ENCODE peak calls at places on chromosome 9, in nine cellular contexts. I, P, T, K, X, R, C, G and U are unnamed samples.

GRCh38 chr9:18829858-18830257 is 203.2 kb downstream of the SAXO1 start:
- DNase-seq in P (no peak), R (no peak), G (no peak), I (no peak), C (no peak), X (peak), K (no peak), T (no peak), U (no peak)

GRCh38 chr9:37200572-37201005 is 80.2 kb downstream of the ZCCHC7 start:
- DNase-seq in K (no peak), T (no peak), X (peak), P (no peak), G (no peak), R (no peak), C (no peak), I (no peak), U (no peak)

GRCh38 chr9:127175764-127176163 is 53.3 kb upstream of the ANGPTL2 start:
- DNase-seq in R (no peak), X (no peak), P (no peak), T (no peak), C (no peak), I (no peak), G (no peak), K (no peak), U (no peak)

GRCh38 chr9:33468797-33469621 is 4.7 kb downstream of the NOL6 start:
- DNase-seq in K (no peak), I (no peak), G (no peak), T (no peak), X (no peak), C (no peak), R (no peak), P (no peak), U (no peak)

GRCh38 chr9:92774274-92774673 is 9.6 kb upstream of the BICD2 start:
- DNase-seq in T (no peak), X (peak), R (no peak), K (no peak), P (no peak), C (no peak), G (no peak), I (no peak), U (no peak)

GRCh38 chr9:136147890-136148714 is 29.4 kb upstream of the TMEM250 start:
- DNase-seq in I (no peak), G (no peak), K (no peak), T (peak), P (no peak), R (no peak), X (no peak), C (no peak), U (no peak)

GRCh38 chr9:116087751-116088194 is 65.8 kb upstream of the PAPPA start:
- DNase-seq in P (peak), K (no peak), T (no peak), I (no peak), G (no peak), X (peak), C (no peak), R (no peak), U (no peak)

GRCh38 chr9:136596219-136596616 is 50.4 kb upstream of the NOTCH1 start:
- DNase-seq in K (no peak), C (no peak), G (no peak), X (no peak), I (no peak), P (no peak), R (no peak), T (no peak), U (no peak)

GRCh38 chr9:33263936-33264472 is 504 bp downstream of the BAG1 start:
- DNase-seq in K (no peak), X (no peak), R (peak), C (peak), P (no peak), I (peak), T (no peak), G (no peak), U (no peak)

GRCh38 chr9:37148181-37148580 is 27.8 kb downstream of the ZCCHC7 start:
- DNase-seq in R (no peak), K (no peak), X (no peak), I (no peak), C (no peak), T (no peak), P (no peak), G (no peak), U (no peak)

GRCh38 chr9:89444212-89444611 is 53.7 kb downstream of the SEMA4D start:
- DNase-seq in P (no peak), R (no peak), G (no peak), I (no peak), T (no peak), X (no peak), K (peak), C (no peak), U (no peak)

DNA sequence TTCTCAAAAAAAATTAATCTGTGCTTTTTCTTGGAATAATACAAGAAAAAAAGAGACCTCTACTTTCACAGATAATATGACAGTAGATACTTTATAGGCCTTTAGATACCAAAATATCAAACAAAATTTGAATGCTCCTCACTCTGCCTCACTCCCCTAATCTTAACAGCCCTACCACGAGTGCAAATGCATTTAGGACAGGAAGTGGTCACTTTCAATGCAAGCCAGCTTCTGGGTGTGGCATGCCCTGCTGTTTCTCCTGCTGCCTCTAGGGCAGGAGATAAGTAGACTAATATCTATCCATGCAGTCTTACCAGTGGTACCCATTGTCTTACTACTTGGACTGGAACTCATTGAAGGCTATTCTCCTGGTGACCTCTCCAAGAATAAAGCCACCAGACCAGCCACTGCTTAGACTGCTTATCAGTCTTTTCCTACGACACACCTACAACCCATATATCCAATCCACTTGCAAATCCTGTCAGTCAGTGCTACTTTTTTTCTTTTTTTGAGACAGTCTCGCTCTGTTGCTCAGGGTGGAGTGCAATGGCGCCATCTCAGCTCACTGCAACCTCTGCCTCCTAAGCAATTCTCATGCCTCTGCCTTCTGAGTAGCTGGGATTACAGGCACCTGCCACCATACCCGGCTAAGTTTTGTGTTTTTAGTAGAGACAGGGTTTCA is 23.0 kb downstream of the FRRS1L start:
- DNase-seq in P (peak), X (peak), G (peak), C (no peak), I (no peak), R (no peak), K (no peak), T (peak), U (peak)
- TF ChIP-seq CTCF in P (no peak), X (peak), G (peak), C (no peak), I (no peak), R (peak), K (no peak), T (no peak), U (peak)

DNA sequence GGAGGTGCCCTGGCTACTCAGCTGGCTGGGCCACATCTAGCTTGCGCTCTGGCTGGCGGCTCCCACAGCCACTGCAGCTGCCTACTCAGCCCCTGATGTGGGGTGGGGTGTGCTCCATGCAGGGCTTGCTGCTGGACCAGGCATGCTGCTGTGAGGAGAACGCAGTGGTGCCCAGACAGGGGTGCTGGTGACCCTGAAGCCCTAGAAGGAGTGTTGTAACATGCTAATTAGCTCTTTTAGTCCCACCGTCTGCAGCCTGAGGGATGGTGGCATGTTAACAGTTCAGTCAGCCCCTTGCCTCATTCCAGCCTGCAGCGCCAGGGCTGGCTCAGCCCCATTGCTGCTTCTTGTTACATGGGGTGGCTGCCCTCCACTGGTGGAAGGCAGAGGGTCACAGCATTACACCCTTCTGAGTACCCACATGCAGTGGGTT is 642.3 kb downstream of the DMRTA1 start:
- DNase-seq in X (no peak), C (peak), K (no peak), I (no peak), G (no peak), P (peak), R (no peak), T (peak), U (peak)
- TF ChIP-seq CTCF in X (peak), C (no peak), K (no peak), I (no peak), G (peak), P (no peak), R (no peak), T (peak), U (no peak)

DNA sequence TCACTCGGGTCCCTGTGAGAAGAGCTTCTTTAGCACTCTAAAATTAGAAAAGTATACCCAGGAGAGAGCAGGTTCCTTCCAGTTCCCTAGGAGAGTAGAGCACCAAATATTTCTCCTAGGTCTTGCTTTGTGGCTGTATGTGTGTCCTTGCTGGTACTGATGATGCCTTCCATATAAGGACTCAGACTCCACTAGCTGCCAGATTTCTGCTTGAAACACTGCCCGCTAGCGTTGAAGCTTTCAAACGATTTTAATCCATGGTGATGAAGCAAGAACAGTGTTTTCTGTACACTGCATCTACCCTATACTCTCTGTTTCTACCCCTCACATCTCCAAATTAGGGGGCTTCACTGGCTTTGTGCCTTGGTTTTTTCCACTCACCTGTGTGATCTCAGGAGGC is 2.4 kb upstream of the SMC2 start:
- DNase-seq in C (no peak), K (no peak), R (no peak), P (peak), X (peak), T (no peak), G (no peak), I (peak), U (no peak)
- TF ChIP-seq CTCF in C (no peak), K (no peak), R (peak), P (no peak), X (peak), T (no peak), G (peak), I (no peak), U (no peak)

DNA sequence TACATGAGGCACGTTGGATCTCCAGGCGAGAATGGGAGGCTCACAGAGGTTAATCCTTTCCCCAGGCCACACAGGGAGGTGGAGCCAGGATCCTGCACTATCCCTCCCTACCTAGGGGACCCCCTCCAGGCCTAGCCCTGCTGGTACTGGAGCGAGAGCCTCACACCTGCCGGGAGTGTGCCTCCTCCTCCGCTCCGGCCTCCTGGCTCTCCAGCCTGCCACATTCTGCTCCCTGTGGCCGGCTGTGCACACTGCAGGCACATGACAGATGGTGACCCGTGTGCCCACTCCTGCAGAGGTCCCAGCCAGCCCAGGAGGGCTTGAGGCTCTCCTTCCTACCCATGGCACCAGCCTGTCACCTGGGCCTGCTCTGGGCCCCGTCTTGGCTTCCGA is 93.4 kb downstream of the RXRA start:
- DNase-seq in C (no peak), X (no peak), T (peak), P (peak), I (no peak), K (no peak), G (no peak), R (no peak), U (no peak)
- TF ChIP-seq CTCF in C (no peak), X (peak), T (peak), P (peak), I (no peak), K (no peak), G (peak), R (no peak), U (no peak)

GRCh38 chr9:134438204-134438788 is 112.0 kb downstream of the RXRA start:
- DNase-seq in P (no peak), I (no peak), R (peak), K (no peak), C (no peak), G (no peak), T (peak), X (no peak), U (no peak)
- TF ChIP-seq CTCF in P (no peak), I (no peak), R (peak), K (no peak), C (no peak), G (peak), T (peak), X (no peak), U (no peak)

DNA sequence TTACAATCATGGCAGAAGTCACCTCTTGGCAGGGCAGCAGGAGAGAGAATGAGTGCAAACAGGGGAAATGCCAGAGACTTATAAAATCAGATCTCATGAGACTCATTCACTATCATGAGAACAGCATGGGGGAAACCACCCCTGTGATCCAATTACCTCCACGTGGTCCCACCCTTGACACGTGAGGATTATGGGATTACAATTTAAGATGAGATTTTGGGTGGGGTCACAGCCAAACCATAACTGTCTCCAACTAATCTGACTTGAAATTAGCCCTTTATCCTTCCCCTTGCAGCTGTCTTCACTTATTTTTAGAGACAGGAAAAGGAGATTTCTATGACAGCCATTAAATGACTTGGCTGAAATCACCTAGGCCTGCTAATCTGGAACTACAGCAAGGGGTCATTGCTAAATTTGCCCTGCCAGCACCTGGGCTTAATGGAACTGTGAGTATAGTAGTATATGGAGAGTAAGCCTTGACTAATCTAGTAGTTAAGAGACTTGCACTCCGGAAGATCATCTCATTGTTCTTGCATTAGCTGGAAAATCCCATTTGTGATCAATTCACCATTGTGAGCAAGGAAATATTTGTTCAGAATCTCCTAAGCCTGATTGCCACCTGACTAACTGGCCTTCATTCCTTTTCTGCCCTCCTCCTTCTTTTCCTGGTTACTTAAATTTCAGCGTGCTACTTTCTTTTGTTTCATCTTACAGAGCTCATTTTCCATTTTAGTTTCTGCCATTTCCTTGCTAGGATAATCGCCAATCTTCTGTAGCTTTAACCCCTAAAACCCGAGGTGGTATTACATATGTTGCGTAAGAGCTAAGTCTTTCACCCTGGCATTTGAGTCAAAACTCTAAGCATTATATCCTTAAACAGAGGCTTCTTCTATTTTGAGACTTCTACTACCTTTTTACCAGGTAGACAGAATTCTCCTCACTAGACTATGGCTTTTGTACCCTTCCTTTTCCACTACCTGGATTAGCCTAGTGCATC is 65.3 kb upstream of the RUSC2 start:
- DNase-seq in X (no peak), P (no peak), T (no peak), C (no peak), I (no peak), R (no peak), K (no peak), G (no peak), U (no peak)
- TF ChIP-seq CTCF in X (no peak), P (no peak), T (no peak), C (no peak), I (no peak), R (no peak), K (no peak), G (no peak), U (no peak)

DNA sequence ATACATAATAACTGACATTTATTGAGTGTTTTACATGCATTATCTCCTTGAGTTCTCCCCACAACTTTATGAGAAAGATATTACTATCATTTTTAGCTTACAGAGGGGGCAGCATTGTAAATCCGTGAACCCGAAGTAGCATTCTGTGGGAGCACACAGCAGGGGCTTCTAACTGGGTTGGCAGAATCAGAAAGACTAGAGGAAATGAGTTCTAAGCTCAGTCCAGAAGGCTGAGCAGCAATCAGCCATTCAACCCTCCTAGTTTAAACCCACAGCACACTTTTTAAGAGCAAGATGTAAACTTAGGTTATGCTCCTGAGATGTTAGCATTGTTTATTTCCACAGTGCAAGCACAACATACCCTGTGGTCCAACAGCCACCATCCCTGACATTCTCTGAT is 177.2 kb downstream of the TMEM38B start:
- DNase-seq in C (no peak), P (no peak), G (no peak), T (no peak), X (no peak), K (no peak), I (no peak), R (no peak), U (no peak)
- TF ChIP-seq CTCF in C (no peak), P (no peak), G (no peak), T (no peak), X (no peak), K (no peak), I (no peak), R (no peak), U (no peak)

GRCh38 chr9:78238061-78239038 is 2.5 kb downstream of the CEP78 start:
- DNase-seq in C (no peak), G (no peak), R (no peak), K (no peak), I (no peak), P (no peak), T (no peak), X (no peak), U (no peak)

GRCh38 chr9:78234810-78235209 is 1.1 kb upstream of the CEP78 start:
- DNase-seq in T (no peak), P (no peak), I (no peak), X (peak), C (no peak), G (no peak), R (no peak), K (no peak), U (no peak)

GRCh38 chr9:78236511-78236950 is 656 bp downstream of the CEP78 start:
- DNase-seq in T (no peak), C (no peak), K (no peak), R (no peak), G (no peak), I (no peak), X (no peak), P (peak), U (no peak)

GRCh38 chr9:78235771-78236510 is at the start of gene CEP78:
- DNase-seq in K (peak), R (peak), C (peak), T (peak), P (peak), I (peak), X (peak), G (peak), U (peak)

DNA sequence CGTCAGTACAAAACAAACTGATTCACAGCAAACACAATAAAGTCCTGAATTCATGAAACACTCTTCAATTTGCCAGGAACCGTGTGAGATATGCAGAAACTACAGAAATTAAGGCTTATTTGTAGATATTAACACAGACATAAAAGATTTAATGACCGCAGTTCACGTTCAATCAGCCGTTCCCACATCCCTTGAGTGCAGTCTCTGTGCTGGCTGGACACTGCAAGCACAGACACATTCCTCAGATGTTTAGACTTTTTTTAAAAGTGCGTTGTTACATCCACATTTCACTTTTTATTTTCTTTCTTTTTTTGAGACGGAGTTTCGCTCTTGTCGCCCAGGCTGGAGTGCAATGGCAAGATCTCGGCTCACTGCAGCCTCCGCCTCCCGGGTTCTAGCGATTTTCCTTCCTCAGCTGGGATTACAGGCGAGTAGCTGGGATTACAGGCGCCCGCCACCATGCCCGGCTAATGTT is 542 bp upstream of the CEP78 start:
- DNase-seq in I (no peak), T (no peak), C (no peak), R (no peak), X (peak), P (no peak), G (no peak), K (no peak), U (no peak)
- TF ChIP-seq CTCF in I (no peak), T (no peak), C (no peak), R (no peak), X (no peak), P (no peak), G (no peak), K (no peak), U (no peak)

DNA sequence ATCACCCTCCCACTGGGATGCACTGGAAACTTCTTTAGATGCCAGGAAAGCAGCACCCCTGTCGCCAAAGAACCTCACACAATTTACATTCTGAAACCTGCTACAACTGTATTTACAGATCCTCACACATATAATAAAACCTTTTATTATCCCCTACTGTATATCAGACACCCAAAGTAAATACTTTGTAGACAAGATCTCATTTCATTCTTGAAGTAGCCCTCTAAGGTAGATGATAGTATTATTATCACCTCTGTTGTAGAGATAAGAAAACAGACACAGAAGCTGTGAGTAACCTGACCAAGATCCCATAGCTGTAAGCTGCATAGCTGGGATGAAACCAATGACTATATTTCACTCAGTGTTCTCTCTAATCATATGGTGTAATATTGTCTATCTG is 1.9 kb upstream of the BSPRY start:
- DNase-seq in G (no peak), X (no peak), K (no peak), I (no peak), P (no peak), T (no peak), R (no peak), C (no peak), U (no peak)
- TF ChIP-seq CTCF in G (no peak), X (no peak), K (no peak), I (no peak), P (no peak), T (no peak), R (no peak), C (no peak), U (no peak)

GRCh38 chr9:131635285-131635684 is 90.0 kb downstream of the PRRT1B start:
- DNase-seq in R (peak), K (peak), P (peak), G (no peak), X (peak), T (no peak), I (peak), C (peak), U (peak)
- TF ChIP-seq CTCF in R (peak), K (peak), P (no peak), G (no peak), X (peak), T (no peak), I (no peak), C (no peak), U (no peak)